ENCODE peak calls at places on chromosomes 6 and 20, in six cellular contexts. L is lower lobe of right lung, H is upper lobe of left lung, D is AG10803, A is fibroblast of pulmonary artery, E is lung. X is an unnamed sample.

GRCh38 chr20:63898882-63899558 is 4.1 kb downstream of the DNAJC5 start:
- DNase-seq in H (no peak), E (no peak), D (no peak), A (no peak), L (no peak), X (no peak)

GRCh38 chr6:3205913-3206312 is 21.5 kb downstream of the TUBB2B start:
- DNase-seq in H (no peak), A (peak), L (no peak), E (no peak), D (peak), X (peak)

GRCh38 chr6:111872521-111873177 is 603 bp downstream of the FYN start:
- DNase-seq in D (peak), H (peak), L (peak), E (no peak), A (peak), X (peak)

GRCh38 chr6:72948153-72948552 is 277.1 kb downstream of the KHDC1L start:
- DNase-seq in D (no peak), L (no peak), H (no peak), A (no peak), E (no peak), X (no peak)

GRCh38 chr6:63430985-63431519 is 111.3 kb upstream of the LGSN start:
- DNase-seq in L (no peak), D (no peak), H (no peak), A (no peak), E (no peak), X (no peak)

GRCh38 chr6:28488916-28489365 is 26.7 kb downstream of the GPX6 start:
- DNase-seq in H (no peak), A (peak), E (no peak), L (no peak), D (peak), X (peak)

GRCh38 chr6:87197547-87197946 is 42.2 kb downstream of the ZNF292 start:
- DNase-seq in H (no peak), E (no peak), A (no peak), D (no peak), L (no peak), X (no peak)

GRCh38 chr6:98530732-98531131 is 303.6 kb upstream of the POU3F2 start:
- DNase-seq in D (no peak), E (no peak), H (peak), A (no peak), L (no peak), X (no peak)

GRCh38 chr6:97462944-97463343 is 179.9 kb upstream of the MMS22L start:
- DNase-seq in D (no peak), A (no peak), H (no peak), E (no peak), L (no peak), X (no peak)

GRCh38 chr20:57625978-57626377 is 5.8 kb upstream of the ZBP1 start:
- DNase-seq in D (no peak), H (no peak), E (no peak), A (no peak), L (no peak), X (no peak)

GRCh38 chr6:111486921-111487320 is 3.9 kb upstream of the REV3L start:
- DNase-seq in H (no peak), L (no peak), A (no peak), D (no peak), E (no peak), X (no peak)

GRCh38 chr6:41976794-41977484 is 35.3 kb upstream of the CCND3 start:
- DNase-seq in D (peak), A (peak), E (no peak), L (no peak), H (no peak), X (peak)

GRCh38 chr20:33689973-33690372 is 3.8 kb upstream of the E2F1 start:
- DNase-seq in D (no peak), E (no peak), A (peak), H (no peak), L (no peak), X (no peak)

GRCh38 chr6:148761532-148761951 is 14.7 kb downstream of the UST start:
- DNase-seq in D (peak), A (peak), H (peak), E (peak), L (peak), X (peak)

GRCh38 chr6:163199371-163199770 is 215.1 kb upstream of the QKI start:
- DNase-seq in A (no peak), E (no peak), H (no peak), D (no peak), L (no peak), X (no peak)

GRCh38 chr6:145544031-145544430 is 191.3 kb downstream of the EPM2A start:
- DNase-seq in E (no peak), A (peak), H (no peak), D (peak), L (no peak), X (peak)

GRCh38 chr6:116059713-116060571 is 749 bp downstream of the FRK start:
- DNase-seq in H (no peak), E (peak), A (no peak), L (peak), D (peak), X (no peak)

GRCh38 chr6:53794073-53794719 is 609 bp upstream of the LRRC1 start:
- DNase-seq in L (peak), E (peak), A (peak), H (peak), D (peak), X (peak)

GRCh38 chr20:4916991-4917881 is 84.1 kb downstream of the SLC23A2 start:
- DNase-seq in H (no peak), D (peak), A (peak), L (peak), E (no peak), X (peak)

GRCh38 chr6:48764261-48764660 is 653.3 kb upstream of the PTCHD4 start:
- DNase-seq in E (no peak), L (no peak), H (no peak), D (no peak), A (peak), X (no peak)

DNA sequence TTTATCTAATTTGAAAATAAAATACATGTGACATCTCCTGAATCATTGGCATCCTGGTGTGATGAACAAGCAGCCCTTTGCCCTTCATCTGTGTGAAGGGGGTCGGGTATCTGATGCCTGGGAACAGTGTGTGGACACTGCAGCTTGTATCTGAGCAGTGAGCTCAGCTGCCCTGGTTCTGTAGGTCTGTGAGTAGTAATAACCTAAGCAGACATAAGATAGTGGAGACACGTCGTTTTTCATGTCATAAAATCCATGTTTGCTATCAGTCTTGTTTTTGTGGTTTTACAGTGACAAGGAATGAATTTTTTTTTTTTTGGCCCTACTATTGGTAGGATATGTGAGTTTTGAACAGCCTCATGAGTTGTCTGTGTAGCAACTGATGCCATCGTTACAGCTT is 133.0 kb downstream of the JARID2 start:
- DNase-seq in L (no peak), D (no peak), A (no peak), H (no peak), E (no peak), X (no peak)
- H3K4me3 ChIP-seq in L (no peak), D (no peak), A (no peak), H (no peak), E (no peak), X (no peak)

DNA sequence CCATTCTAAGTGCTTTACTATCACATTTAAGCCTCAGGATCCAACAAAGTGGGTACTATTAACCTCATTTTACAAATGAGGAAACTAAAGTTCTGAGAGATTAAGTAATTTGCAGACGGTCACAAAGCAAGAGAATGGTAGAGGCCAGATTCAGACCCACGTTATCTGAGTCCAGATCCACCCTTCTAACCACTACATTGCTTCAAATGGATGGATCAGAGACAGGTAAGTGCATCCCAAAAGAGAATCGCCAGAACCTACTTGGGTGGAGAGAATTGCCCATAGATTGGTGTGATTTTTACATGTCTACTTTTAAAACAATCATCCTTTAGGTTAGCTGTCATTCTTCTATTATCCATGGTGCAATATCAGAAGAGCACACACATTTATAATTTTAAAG is 7.1 kb downstream of the MAN1A1 start:
- DNase-seq in L (no peak), A (no peak), D (no peak), E (no peak), H (no peak), X (no peak)
- H3K4me3 ChIP-seq in L (no peak), A (no peak), D (no peak), E (no peak), H (no peak), X (no peak)

GRCh38 chr6:142313284-142313683 is 11.5 kb downstream of the ADGRG6 start:
- DNase-seq in D (peak), H (no peak), E (no peak), A (peak), L (no peak), X (peak)

GRCh38 chr6:142304241-142304640 is 2.4 kb downstream of the ADGRG6 start:
- DNase-seq in L (no peak), D (no peak), A (no peak), E (no peak), H (no peak), X (no peak)

GRCh38 chr6:142303191-142303564 is 1.4 kb downstream of the ADGRG6 start:
- DNase-seq in L (no peak), E (no peak), H (no peak), D (no peak), A (no peak), X (no peak)

GRCh38 chr6:142306736-142307135 is 4.9 kb downstream of the ADGRG6 start:
- DNase-seq in L (no peak), E (no peak), A (no peak), D (no peak), H (no peak), X (no peak)

DNA sequence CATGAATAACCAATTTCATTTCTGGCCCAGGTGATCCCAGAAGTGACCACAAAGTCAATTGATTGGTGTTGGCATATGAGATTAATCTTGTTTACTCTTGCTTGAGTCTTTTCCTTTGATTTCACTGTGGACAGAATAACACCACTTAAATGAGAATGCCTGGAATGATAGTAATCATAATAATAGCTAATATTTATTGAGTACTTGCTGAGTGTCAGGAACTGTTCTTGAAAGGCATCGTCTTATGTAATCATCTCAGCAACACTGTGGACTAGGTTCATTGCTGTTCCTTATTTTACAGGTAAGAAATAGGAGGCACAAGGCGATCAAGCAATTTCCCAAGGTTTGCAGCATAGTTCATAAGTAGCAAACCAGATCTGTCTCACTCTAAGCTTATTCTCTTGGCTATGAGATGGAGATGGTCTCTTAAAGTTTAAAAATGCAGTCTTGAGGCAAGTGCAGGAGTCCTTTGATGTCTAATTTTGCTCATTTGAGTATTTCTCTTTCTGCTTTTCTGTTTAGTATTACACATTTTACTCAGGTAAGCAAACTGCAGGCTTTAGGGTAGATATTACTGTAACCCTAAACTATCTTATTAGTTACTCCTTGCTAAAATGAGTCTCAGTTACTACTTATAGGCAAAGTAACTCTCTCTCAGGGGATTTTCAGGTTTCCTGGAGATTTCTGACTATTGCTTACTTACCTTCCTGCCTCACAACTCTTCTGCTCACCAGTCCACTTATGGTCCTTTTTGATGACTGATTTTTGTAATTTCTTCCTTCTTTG is 6.3 kb downstream of the ADGRG6 start:
- DNase-seq in D (no peak), H (no peak), L (no peak), E (no peak), A (no peak), X (no peak)
- H3K4me3 ChIP-seq in D (no peak), H (no peak), L (no peak), E (no peak), A (no peak), X (no peak)

DNA sequence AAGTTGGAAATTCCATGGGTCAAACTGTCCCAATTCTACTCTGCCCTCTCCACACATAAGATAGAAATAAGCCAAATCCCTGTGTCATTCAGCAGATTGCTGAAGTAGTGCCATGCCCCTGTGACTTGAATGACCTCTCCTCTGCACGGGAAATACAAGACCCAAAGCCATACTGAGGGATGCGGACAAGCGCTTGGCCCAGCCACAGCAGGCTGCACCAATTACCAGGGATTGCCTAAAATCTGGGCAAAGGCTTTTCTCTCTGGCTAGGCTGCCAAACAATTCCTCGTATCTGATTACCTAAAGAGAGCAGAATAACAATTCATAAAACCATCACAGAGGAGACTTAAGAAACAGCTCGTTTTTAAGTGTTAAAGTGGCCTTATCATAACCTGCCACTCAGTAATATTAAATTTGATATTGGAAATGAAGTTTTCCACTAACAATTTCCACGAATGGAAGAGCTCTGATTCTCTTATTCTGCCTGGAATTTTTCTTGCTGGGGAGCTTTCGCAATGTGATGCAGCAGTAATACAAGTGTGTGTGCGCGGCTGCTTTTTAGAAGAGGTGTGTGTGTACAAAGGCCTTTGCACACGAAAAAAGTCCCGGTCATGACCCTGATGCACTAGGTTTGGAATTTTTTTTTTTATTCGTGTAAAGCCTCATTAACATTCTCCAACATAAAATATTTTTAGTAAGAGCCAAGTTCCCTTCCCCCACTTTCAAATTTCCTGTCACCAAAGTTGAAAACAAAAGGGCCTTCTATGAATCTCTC is 421.6 kb upstream of the JARID2 start:
- DNase-seq in A (peak), D (peak), L (no peak), E (no peak), H (no peak), X (no peak)
- H3K4me3 ChIP-seq in A (no peak), D (no peak), L (no peak), E (no peak), H (no peak), X (no peak)

X was measured in adipocyte.